ENCODE peak calls at places on chromosome 14, in five cellular contexts. D is Panc1, R is left ventricle myocardium inferior, W is Karpas-422, Q is lower lobe of right lung. T is an unnamed sample.

GRCh38 chr14:105864651-105865265 is 338.4 kb downstream of the TMEM121 start:
- DNase-seq in D (no peak), R (peak; percentile 6), W (no peak), Q (peak; percentile 41), T (peak; percentile 38)

GRCh38 chr14:51283402-51283825 is 43.4 kb downstream of the TMX1 start:
- DNase-seq in D (peak; percentile 74), R (no peak), W (peak; percentile 83), Q (no peak), T (no peak)

GRCh38 chr14:30559638-30560071 is 697 bp downstream of the G2E3 start:
- DNase-seq in D (no peak), R (no peak), W (peak; percentile 85), Q (no peak), T (no peak)

GRCh38 chr14:59321184-59321952 is 132.9 kb downstream of the DAAM1 start:
- DNase-seq in D (no peak), R (no peak), W (no peak), Q (no peak), T (no peak)

GRCh38 chr14:51602176-51602759 is 49.4 kb upstream of the FRMD6 start:
- DNase-seq in D (no peak), R (no peak), W (no peak), Q (no peak), T (no peak)

GRCh38 chr14:86961106-86961716 is 1031.8 kb downstream of the GALC start:
- DNase-seq in D (no peak), R (no peak), W (peak; percentile 86), Q (no peak), T (no peak)

GRCh38 chr14:96806836-96807235 is 9.7 kb downstream of the VRK1 start:
- DNase-seq in D (no peak), R (no peak), W (no peak), Q (no peak), T (no peak)

GRCh38 chr14:99605299-99605961 is 1.4 kb upstream of the CCDC85C start:
- DNase-seq in D (no peak), R (peak; percentile 59), W (peak; percentile 82), Q (peak; percentile 76), T (peak; percentile 86)

GRCh38 chr14:93737574-93737973 is 50.7 kb downstream of the PRIMA1 start:
- DNase-seq in D (no peak), R (no peak), W (no peak), Q (no peak), T (no peak)

GRCh38 chr14:70473825-70474224 is 21.9 kb downstream of the ADAM21 start:
- DNase-seq in D (no peak), R (no peak), W (no peak), Q (no peak), T (no peak)

GRCh38 chr14:36521598-36522345 is 1.7 kb upstream of the NKX2-1 start:
- DNase-seq in D (no peak), R (no peak), W (no peak), Q (peak; percentile 68), T (no peak)

DNA sequence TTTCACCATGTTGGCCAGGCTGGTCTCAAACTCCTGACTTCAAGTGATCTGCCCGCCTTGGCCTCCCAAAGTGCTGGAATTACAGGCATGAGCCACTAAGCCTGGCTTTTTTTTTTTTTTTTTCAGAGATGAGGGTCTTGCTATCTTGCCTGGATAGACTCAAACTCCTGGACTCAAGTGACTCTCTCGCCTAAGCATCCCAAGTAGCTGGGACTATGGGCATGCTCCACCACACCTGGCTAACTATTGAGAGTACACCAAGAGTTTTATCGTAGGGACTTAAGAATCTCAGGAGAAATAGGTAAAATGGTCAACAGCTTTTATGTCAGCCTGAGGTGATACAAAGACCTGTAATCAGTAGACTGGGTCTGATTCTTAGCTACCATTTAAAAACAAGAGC is 31.2 kb upstream of the SIX1 start:
- DNase-seq in D (no peak), R (no peak), W (no peak), Q (no peak), T (no peak)
- H3K27me3 ChIP-seq in D (no peaks in the 10 kb centered on the region), R (no peaks in the 10 kb centered on the region), W (no peaks in the 10 kb centered on the region), Q (no peaks in the 10 kb centered on the region), T (no peaks in the 10 kb centered on the region)

GRCh38 chr14:97916669-97917068 is 1119.5 kb downstream of the VRK1 start:
- DNase-seq in D (no peak), R (no peak), W (no peak), Q (no peak), T (no peak)
- H3K27me3 ChIP-seq in D (no peaks in the 10 kb centered on the region), R (peaks cover 9% of the 10 kb centered on the region), W (peaks cover 3% of the 10 kb centered on the region), Q (no peaks in the 10 kb centered on the region), T (no peaks in the 10 kb centered on the region)

GRCh38 chr14:24078146-24078545 is 6.8 kb downstream of the CPNE6 start:
- DNase-seq in D (no peak), R (no peak), W (no peak), Q (no peak), T (no peak)
- H3K27me3 ChIP-seq in D (no peaks in the 10 kb centered on the region), R (peaks cover 49% of the 10 kb centered on the region), W (no peaks in the 10 kb centered on the region), Q (peaks cover 23% of the 10 kb centered on the region), T (peaks cover 4% of the 10 kb centered on the region)

GRCh38 chr14:21536395-21537087 is 10.4 kb upstream of the SALL2 start:
- DNase-seq in D (no peak), R (no peak), W (no peak), Q (no peak), T (no peak)

GRCh38 chr14:21534576-21534975 is 8.4 kb upstream of the SALL2 start:
- DNase-seq in D (no peak), R (no peak), W (no peak), Q (no peak), T (no peak)

GRCh38 chr14:21535545-21536394 is 9.6 kb upstream of the SALL2 start:
- DNase-seq in D (no peak), R (no peak), W (no peak), Q (no peak), T (no peak)

GRCh38 chr14:21539154-21539940 is 13.2 kb upstream of the SALL2 start:
- DNase-seq in D (no peak), R (no peak), W (no peak), Q (no peak), T (no peak)

GRCh38 chr14:21537088-21537424 is 10.9 kb upstream of the SALL2 start:
- DNase-seq in D (no peak), R (no peak), W (no peak), Q (no peak), T (no peak)
- H3K27me3 ChIP-seq in D (peaks cover 4% of the 10 kb centered on the region), R (peaks cover 100% of the 10 kb centered on the region), W (no peaks in the 10 kb centered on the region), Q (peaks cover 37% of the 10 kb centered on the region), T (no peaks in the 10 kb centered on the region)